ENCODE peak calls at places on chromosomes 2 and 18, in seven cellular contexts. One of them, this sample, is unnamed.

GRCh38 chr2:145012214-145012670 is 492.3 kb upstream of the ZEB2 start:
- DNase-seq in ovary: no peak
- DNase-seq in endothelial cell of umbilical vein: peak; percentile 91
- DNase-seq in Peyer's patch: no peak
- DNase-seq in IMR-90: peak; percentile 24
- DNase-seq in heart left ventricle: no peak
- DNase-seq in vagina: no peak
- DNase-seq in this sample: no peak

GRCh38 chr18:23746851-23747250 is 57.6 kb downstream of the LAMA3 start:
- DNase-seq in ovary: no peak
- DNase-seq in IMR-90: no peak
- DNase-seq in vagina: peak; percentile 91
- DNase-seq in endothelial cell of umbilical vein: no peak
- DNase-seq in Peyer's patch: no peak
- DNase-seq in heart left ventricle: no peak
- DNase-seq in this sample: no peak

GRCh38 chr18:27685807-27686412 is 491.0 kb downstream of the CDH2 start:
- DNase-seq in endothelial cell of umbilical vein: peak; percentile 40
- DNase-seq in vagina: no peak
- DNase-seq in heart left ventricle: no peak
- DNase-seq in IMR-90: peak; percentile 39
- DNase-seq in Peyer's patch: no peak
- DNase-seq in ovary: no peak
- DNase-seq in this sample: no peak

GRCh38 chr2:112947374-112947773 is 30.4 kb upstream of the IL36G start:
- DNase-seq in Peyer's patch: no peak
- DNase-seq in heart left ventricle: no peak
- DNase-seq in ovary: no peak
- DNase-seq in IMR-90: no peak
- DNase-seq in endothelial cell of umbilical vein: no peak
- DNase-seq in vagina: no peak
- DNase-seq in this sample: no peak

GRCh38 chr2:168525741-168526140 is 69.7 kb downstream of the CERS6 start:
- DNase-seq in vagina: no peak
- DNase-seq in endothelial cell of umbilical vein: no peak
- DNase-seq in Peyer's patch: no peak
- DNase-seq in ovary: no peak
- DNase-seq in heart left ventricle: no peak
- DNase-seq in IMR-90: no peak
- DNase-seq in this sample: no peak

GRCh38 chr2:237498341-237498740 is 11.3 kb downstream of the MLPH start:
- DNase-seq in IMR-90: no peak
- DNase-seq in Peyer's patch: no peak
- DNase-seq in vagina: no peak
- DNase-seq in endothelial cell of umbilical vein: no peak
- DNase-seq in ovary: no peak
- DNase-seq in heart left ventricle: no peak
- DNase-seq in this sample: no peak

GRCh38 chr18:23871410-23871809 is 143.1 kb upstream of the TTC39C start:
- DNase-seq in heart left ventricle: peak; percentile 48
- DNase-seq in IMR-90: no peak
- DNase-seq in Peyer's patch: peak; percentile 65
- DNase-seq in endothelial cell of umbilical vein: peak; percentile 47
- DNase-seq in vagina: no peak
- DNase-seq in ovary: no peak
- DNase-seq in this sample: no peak

GRCh38 chr2:96359310-96359709 is 23.7 kb downstream of the NCAPH start:
- DNase-seq in heart left ventricle: no peak
- DNase-seq in vagina: no peak
- DNase-seq in Peyer's patch: no peak
- DNase-seq in IMR-90: no peak
- DNase-seq in ovary: no peak
- DNase-seq in endothelial cell of umbilical vein: no peak
- DNase-seq in this sample: no peak

GRCh38 chr2:234996467-234997270 is 44.9 kb downstream of the SH3BP4 start:
- DNase-seq in ovary: no peak
- DNase-seq in heart left ventricle: no peak
- DNase-seq in IMR-90: peak; percentile 79
- DNase-seq in endothelial cell of umbilical vein: peak; percentile 64
- DNase-seq in Peyer's patch: no peak
- DNase-seq in vagina: no peak
- DNase-seq in this sample: no peak

GRCh38 chr2:181750305-181750704 is 70.0 kb upstream of the NEUROD1 start:
- DNase-seq in IMR-90: no peak
- DNase-seq in ovary: no peak
- DNase-seq in heart left ventricle: no peak
- DNase-seq in Peyer's patch: no peak
- DNase-seq in endothelial cell of umbilical vein: no peak
- DNase-seq in vagina: no peak
- DNase-seq in this sample: no peak

GRCh38 chr2:150485114-150485870 is 2.2 kb downstream of the RND3 start:
- DNase-seq in endothelial cell of umbilical vein: peak; percentile 67
- DNase-seq in ovary: peak; percentile 53
- DNase-seq in Peyer's patch: peak; percentile 90
- DNase-seq in heart left ventricle: peak; percentile 74
- DNase-seq in vagina: peak; percentile 97
- DNase-seq in IMR-90: peak; percentile 53
- DNase-seq in this sample: peak; percentile 53

GRCh38 chr2:8487461-8487932 is 194.4 kb upstream of the ID2 start:
- DNase-seq in Peyer's patch: no peak
- DNase-seq in endothelial cell of umbilical vein: no peak
- DNase-seq in heart left ventricle: no peak
- DNase-seq in IMR-90: no peak
- DNase-seq in vagina: no peak
- DNase-seq in ovary: no peak
- DNase-seq in this sample: no peak

GRCh38 chr18:63951302-63951705 is 2.2 kb downstream of the HMSD start:
- DNase-seq in Peyer's patch: no peak
- DNase-seq in ovary: no peak
- DNase-seq in IMR-90: peak; percentile 34
- DNase-seq in heart left ventricle: no peak
- DNase-seq in endothelial cell of umbilical vein: no peak
- DNase-seq in vagina: no peak
- DNase-seq in this sample: no peak

GRCh38 chr2:17276220-17276619 is 242.0 kb downstream of the RAD51AP2 start:
- DNase-seq in heart left ventricle: no peak
- DNase-seq in ovary: no peak
- DNase-seq in Peyer's patch: no peak
- DNase-seq in IMR-90: no peak
- DNase-seq in endothelial cell of umbilical vein: no peak
- DNase-seq in vagina: no peak
- DNase-seq in this sample: no peak

GRCh38 chr2:235551965-235552364 is 58.1 kb downstream of the AGAP1 start:
- DNase-seq in vagina: no peak
- DNase-seq in Peyer's patch: peak; percentile 81
- DNase-seq in IMR-90: peak; percentile 48
- DNase-seq in endothelial cell of umbilical vein: peak; percentile 81
- DNase-seq in ovary: no peak
- DNase-seq in heart left ventricle: peak; percentile 37
- DNase-seq in this sample: no peak

GRCh38 chr2:69604844-69605243 is 38.7 kb downstream of the AAK1 start:
- DNase-seq in endothelial cell of umbilical vein: no peak
- DNase-seq in vagina: no peak
- DNase-seq in IMR-90: no peak
- DNase-seq in Peyer's patch: no peak
- DNase-seq in heart left ventricle: no peak
- DNase-seq in ovary: no peak
- DNase-seq in this sample: no peak

GRCh38 chr2:69604026-69604678 is 39.4 kb downstream of the AAK1 start:
- DNase-seq in heart left ventricle: no peak
- DNase-seq in Peyer's patch: no peak
- DNase-seq in IMR-90: peak; percentile 33
- DNase-seq in ovary: no peak
- DNase-seq in endothelial cell of umbilical vein: no peak
- DNase-seq in vagina: no peak
- DNase-seq in this sample: no peak

GRCh38 chr2:69601179-69601612 is 42.3 kb downstream of the AAK1 start:
- DNase-seq in ovary: no peak
- DNase-seq in endothelial cell of umbilical vein: peak; percentile 66
- DNase-seq in heart left ventricle: no peak
- DNase-seq in Peyer's patch: no peak
- DNase-seq in IMR-90: peak; percentile 97
- DNase-seq in vagina: no peak
- DNase-seq in this sample: no peak

GRCh38 chr2:69605332-69605731 is 38.2 kb downstream of the AAK1 start:
- DNase-seq in Peyer's patch: no peak
- DNase-seq in IMR-90: no peak
- DNase-seq in ovary: no peak
- DNase-seq in endothelial cell of umbilical vein: no peak
- DNase-seq in heart left ventricle: no peak
- DNase-seq in vagina: no peak
- DNase-seq in this sample: no peak

GRCh38 chr2:69603146-69603743 is 40.3 kb downstream of the AAK1 start:
- DNase-seq in heart left ventricle: no peak
- DNase-seq in Peyer's patch: no peak
- DNase-seq in ovary: no peak
- DNase-seq in endothelial cell of umbilical vein: no peak
- DNase-seq in IMR-90: peak; percentile 44
- DNase-seq in vagina: peak; percentile 16
- DNase-seq in this sample: no peak
- TF ChIP-seq POLR2A in heart left ventricle: no peak
- TF ChIP-seq POLR2A in Peyer's patch: no peak
- TF ChIP-seq POLR2A in ovary: no peak
- TF ChIP-seq POLR2A in endothelial cell of umbilical vein: no peak
- TF ChIP-seq POLR2A in IMR-90: no peak
- TF ChIP-seq POLR2A in vagina: no peak
- TF ChIP-seq POLR2A in this sample: no peak

GRCh38 chr2:70942396-70942795 is 6.7 kb downstream of the ATP6V1B1 start:
- DNase-seq in vagina: no peak
- DNase-seq in heart left ventricle: no peak
- DNase-seq in ovary: no peak
- DNase-seq in endothelial cell of umbilical vein: no peak
- DNase-seq in IMR-90: no peak
- DNase-seq in Peyer's patch: peak; percentile 25
- DNase-seq in this sample: no peak
- H3K4me1 ChIP-seq in vagina: peaks cover under 1% of the 10 kb centered on the region
- H3K4me1 ChIP-seq in heart left ventricle: no peaks in the 10 kb centered on the region
- H3K4me1 ChIP-seq in ovary: no peaks in the 10 kb centered on the region
- H3K4me1 ChIP-seq in endothelial cell of umbilical vein: peaks cover 4% of the 10 kb centered on the region
- H3K4me1 ChIP-seq in IMR-90: peaks cover 2% of the 10 kb centered on the region
- H3K4me1 ChIP-seq in Peyer's patch: no peaks in the 10 kb centered on the region
- H3K4me1 ChIP-seq in this sample: no peaks in the 10 kb centered on the region

GRCh38 chr2:120244656-120245519 is 7.8 kb upstream of the RALB start:
- DNase-seq in heart left ventricle: no peak
- DNase-seq in ovary: no peak
- DNase-seq in vagina: no peak
- DNase-seq in endothelial cell of umbilical vein: no peak
- DNase-seq in IMR-90: no peak
- DNase-seq in Peyer's patch: peak; percentile 54
- DNase-seq in this sample: no peak

GRCh38 chr2:120245933-120246332 is 6.7 kb upstream of the RALB start:
- DNase-seq in endothelial cell of umbilical vein: no peak
- DNase-seq in IMR-90: no peak
- DNase-seq in heart left ventricle: no peak
- DNase-seq in ovary: no peak
- DNase-seq in Peyer's patch: no peak
- DNase-seq in vagina: no peak
- DNase-seq in this sample: no peak

GRCh38 chr2:120246546-120247300 is 5.9 kb upstream of the RALB start:
- DNase-seq in heart left ventricle: no peak
- DNase-seq in IMR-90: peak; percentile 38
- DNase-seq in vagina: no peak
- DNase-seq in ovary: no peak
- DNase-seq in endothelial cell of umbilical vein: no peak
- DNase-seq in Peyer's patch: peak; percentile 30
- DNase-seq in this sample: no peak

GRCh38 chr2:120243875-120244553 is 8.6 kb upstream of the RALB start:
- DNase-seq in heart left ventricle: no peak
- DNase-seq in Peyer's patch: peak; percentile 24
- DNase-seq in vagina: no peak
- DNase-seq in ovary: no peak
- DNase-seq in IMR-90: no peak
- DNase-seq in endothelial cell of umbilical vein: no peak
- DNase-seq in this sample: no peak

GRCh38 chr2:120245520-120245835 is 7.2 kb upstream of the RALB start:
- DNase-seq in endothelial cell of umbilical vein: peak; percentile 60
- DNase-seq in Peyer's patch: peak; percentile 87
- DNase-seq in ovary: no peak
- DNase-seq in vagina: no peak
- DNase-seq in IMR-90: no peak
- DNase-seq in heart left ventricle: no peak
- DNase-seq in this sample: peak; percentile 72
- TF ChIP-seq POLR2A in endothelial cell of umbilical vein: no peak
- TF ChIP-seq POLR2A in Peyer's patch: peak; percentile 63
- TF ChIP-seq POLR2A in ovary: no peak
- TF ChIP-seq POLR2A in vagina: no peak
- TF ChIP-seq POLR2A in IMR-90: no peak
- TF ChIP-seq POLR2A in heart left ventricle: no peak
- TF ChIP-seq POLR2A in this sample: no peak

GRCh38 chr18:9013926-9014373 is 88.5 kb upstream of the NDUFV2 start:
- DNase-seq in Peyer's patch: no peak
- DNase-seq in ovary: no peak
- DNase-seq in vagina: no peak
- DNase-seq in endothelial cell of umbilical vein: no peak
- DNase-seq in heart left ventricle: no peak
- DNase-seq in IMR-90: no peak
- DNase-seq in this sample: no peak

GRCh38 chr18:9008709-9009635 is 93.5 kb upstream of the NDUFV2 start:
- DNase-seq in endothelial cell of umbilical vein: no peak
- DNase-seq in Peyer's patch: no peak
- DNase-seq in heart left ventricle: no peak
- DNase-seq in vagina: no peak
- DNase-seq in ovary: no peak
- DNase-seq in IMR-90: no peak
- DNase-seq in this sample: no peak

GRCh38 chr18:9008203-9008708 is 94.2 kb upstream of the NDUFV2 start:
- DNase-seq in IMR-90: no peak
- DNase-seq in heart left ventricle: no peak
- DNase-seq in endothelial cell of umbilical vein: peak; percentile 27
- DNase-seq in vagina: no peak
- DNase-seq in ovary: no peak
- DNase-seq in Peyer's patch: no peak
- DNase-seq in this sample: no peak

GRCh38 chr18:9011431-9011830 is 91.1 kb upstream of the NDUFV2 start:
- DNase-seq in heart left ventricle: no peak
- DNase-seq in Peyer's patch: no peak
- DNase-seq in endothelial cell of umbilical vein: no peak
- DNase-seq in IMR-90: no peak
- DNase-seq in vagina: no peak
- DNase-seq in ovary: no peak
- DNase-seq in this sample: no peak

GRCh38 chr18:9009703-9010488 is 92.6 kb upstream of the NDUFV2 start:
- DNase-seq in endothelial cell of umbilical vein: no peak
- DNase-seq in heart left ventricle: no peak
- DNase-seq in IMR-90: no peak
- DNase-seq in vagina: no peak
- DNase-seq in Peyer's patch: no peak
- DNase-seq in ovary: no peak
- DNase-seq in this sample: no peak
- H3K4me1 ChIP-seq in endothelial cell of umbilical vein: peaks cover 15% of the 10 kb centered on the region
- H3K4me1 ChIP-seq in heart left ventricle: no peaks in the 10 kb centered on the region
- H3K4me1 ChIP-seq in IMR-90: no peaks in the 10 kb centered on the region
- H3K4me1 ChIP-seq in vagina: no peaks in the 10 kb centered on the region
- H3K4me1 ChIP-seq in Peyer's patch: no peaks in the 10 kb centered on the region
- H3K4me1 ChIP-seq in ovary: no peaks in the 10 kb centered on the region
- H3K4me1 ChIP-seq in this sample: no peaks in the 10 kb centered on the region